ENCODE peak calls at places on chromosome 11, in ten cellular contexts. L is kidney epithelial cell, W is pulmonary artery endothelial cell, U is stromal cell of bone marrow, C is HTR-8/SVneo, X is left ventricle myocardium superior, B is ureter, O is EL, A is AG20443, V is Caco-2. Z is an unnamed sample.
A peak's percentile ranks its signal among the peaks of the same experiment; 100 is the strongest.

GRCh38 chr11:119585038-119585666 is 143.8 kb downstream of the NECTIN1 start:
- DNase-seq in O (no peak), X (peak; percentile 35), L (no peak), W (no peak), A (no peak), B (peak; percentile 51), C (no peak), V (peak; percentile 51), U (no peak), Z (no peak)

GRCh38 chr11:11069741-11070550 is 212.1 kb upstream of the ZBED5 start:
- DNase-seq in W (no peak), L (no peak), O (no peak), A (no peak), U (no peak), X (no peak), C (no peak), B (no peak), V (no peak), Z (no peak)

GRCh38 chr11:65491614-65492386 is 7.0 kb upstream of the MALAT1 start:
- DNase-seq in C (no peak), O (peak; percentile 89), A (peak; percentile 41), U (peak; percentile 98), W (no peak), V (no peak), L (peak; percentile 85), B (peak; percentile 87), X (peak; percentile 85), Z (peak; percentile 95)

GRCh38 chr11:46279393-46280099 is 2.1 kb downstream of the CREB3L1 start:
- DNase-seq in U (peak; percentile 55), B (no peak), L (no peak), X (peak; percentile 78), A (peak; percentile 69), O (peak; percentile 79), C (no peak), V (no peak), W (peak; percentile 40), Z (no peak)

GRCh38 chr11:118304227-118304808 is at the start of gene CD3E:
- DNase-seq in L (no peak), W (no peak), O (no peak), A (no peak), X (no peak), V (no peak), B (no peak), C (no peak), U (no peak), Z (no peak)

GRCh38 chr11:117716652-117717440 is 80.2 kb downstream of the DSCAML1 start:
- DNase-seq in L (no peak), O (no peak), X (no peak), U (no peak), A (no peak), C (no peak), B (no peak), W (no peak), V (no peak), Z (no peak)

GRCh38 chr11:133618500-133618899 is 86.2 kb upstream of the OPCML start:
- DNase-seq in C (no peak), A (no peak), V (no peak), L (no peak), U (no peak), X (no peak), O (no peak), B (no peak), W (no peak), Z (no peak)

GRCh38 chr11:16925495-16926065 is 88.6 kb downstream of the PLEKHA7 start:
- DNase-seq in U (peak; percentile 3), B (no peak), L (no peak), X (peak; percentile 62), O (peak; percentile 49), W (no peak), C (peak; percentile 71), V (peak; percentile 94), A (peak; percentile 88), Z (no peak)

GRCh38 chr11:13962562-13963168 is at the start of gene SPON1:
- DNase-seq in U (no peak), V (peak; percentile 70), B (peak; percentile 50), X (peak; percentile 62), O (no peak), A (peak; percentile 64), L (no peak), W (no peak), C (no peak), Z (no peak)

GRCh38 chr11:75312346-75312745 is 39.1 kb downstream of the ARRB1 start:
- DNase-seq in A (no peak), V (no peak), L (no peak), O (no peak), U (no peak), B (no peak), X (no peak), W (no peak), C (no peak), Z (no peak)